ENCODE peak calls at places on chromosomes 13 and 19, in eight cellular contexts. N is heart left ventricle, X is endothelial cell of umbilical vein, Y is A549, O is thyroid gland, T is body of pancreas, P is IMR-90, K is stomach. L is an unnamed sample.

GRCh38 chr13:25833761-25834160 is 218.1 kb downstream of the SHISA2 start:
- DNase-seq in N (no peak), X (no peak), Y (no peak), O (no peak), T (no peak), P (no peak), K (no peak), L (no peak)

GRCh38 chr19:28217064-28217463 is 995.9 kb downstream of the UQCRFS1 start:
- DNase-seq in N (no peak), X (no peak), Y (no peak), O (no peak), T (no peak), P (no peak), K (no peak), L (no peak)

GRCh38 chr19:45097450-45097775 is 4.4 kb downstream of the PPP1R37 start:
- DNase-seq in N (no peak), X (no peak), Y (no peak), O (no peak), T (no peak), P (no peak), K (no peak), L (no peak)

GRCh38 chr13:74210693-74211393 is 76.6 kb upstream of the KLF12 start:
- DNase-seq in N (no peak), X (peak; percentile 43), Y (no peak), O (no peak), T (no peak), P (peak; percentile 98), K (peak; percentile 68), L (no peak)

GRCh38 chr19:16888629-16889371 is at the start of gene F2RL3:
- DNase-seq in N (peak; percentile 70), X (peak; percentile 73), Y (no peak), O (peak; percentile 43), T (no peak), P (peak; percentile 22), K (peak; percentile 38), L (peak; percentile 70)

GRCh38 chr19:47598407-47599349 is 10.3 kb upstream of the BICRA start:
- DNase-seq in N (peak; percentile 43), X (peak; percentile 86), Y (peak; percentile 98), O (peak; percentile 49), T (peak; percentile 26), P (peak; percentile 96), K (peak; percentile 41), L (peak; percentile 87)

GRCh38 chr13:113928701-113929627 is 44.9 kb downstream of the C13orf46 start:
- DNase-seq in N (peak; percentile 88), X (no peak), Y (no peak), O (peak; percentile 92), T (peak; percentile 71), P (peak; percentile 69), K (peak; percentile 87), L (peak; percentile 94)

GRCh38 chr13:51532736-51533197 is 51.5 kb upstream of the WDFY2 start:
- DNase-seq in N (no peak), X (no peak), Y (no peak), O (no peak), T (no peak), P (no peak), K (no peak), L (no peak)

GRCh38 chr19:40717880-40718773 is 1.2 kb downstream of the ITPKC start:
- DNase-seq in N (no peak), X (peak; percentile 18), Y (peak; percentile 40), O (peak; percentile 39), T (peak; percentile 46), P (peak; percentile 15), K (no peak), L (peak; percentile 51)

GRCh38 chr13:113862766-113863510 is 938 bp downstream of the GAS6 start:
- DNase-seq in N (peak; percentile 81), X (peak; percentile 30), Y (peak; percentile 32), O (peak; percentile 74), T (peak; percentile 53), P (no peak), K (peak; percentile 77), L (peak; percentile 59)

GRCh38 chr13:61192826-61193225 is 222.8 kb downstream of the PCDH20 start:
- DNase-seq in N (no peak), X (no peak), Y (no peak), O (no peak), T (no peak), P (no peak), K (no peak), L (no peak)

GRCh38 chr13:95496485-95496884 is 56.0 kb upstream of the CLDN10 start:
- DNase-seq in N (no peak), X (no peak), Y (no peak), O (no peak), T (no peak), P (no peak), K (no peak), L (no peak)

DNA sequence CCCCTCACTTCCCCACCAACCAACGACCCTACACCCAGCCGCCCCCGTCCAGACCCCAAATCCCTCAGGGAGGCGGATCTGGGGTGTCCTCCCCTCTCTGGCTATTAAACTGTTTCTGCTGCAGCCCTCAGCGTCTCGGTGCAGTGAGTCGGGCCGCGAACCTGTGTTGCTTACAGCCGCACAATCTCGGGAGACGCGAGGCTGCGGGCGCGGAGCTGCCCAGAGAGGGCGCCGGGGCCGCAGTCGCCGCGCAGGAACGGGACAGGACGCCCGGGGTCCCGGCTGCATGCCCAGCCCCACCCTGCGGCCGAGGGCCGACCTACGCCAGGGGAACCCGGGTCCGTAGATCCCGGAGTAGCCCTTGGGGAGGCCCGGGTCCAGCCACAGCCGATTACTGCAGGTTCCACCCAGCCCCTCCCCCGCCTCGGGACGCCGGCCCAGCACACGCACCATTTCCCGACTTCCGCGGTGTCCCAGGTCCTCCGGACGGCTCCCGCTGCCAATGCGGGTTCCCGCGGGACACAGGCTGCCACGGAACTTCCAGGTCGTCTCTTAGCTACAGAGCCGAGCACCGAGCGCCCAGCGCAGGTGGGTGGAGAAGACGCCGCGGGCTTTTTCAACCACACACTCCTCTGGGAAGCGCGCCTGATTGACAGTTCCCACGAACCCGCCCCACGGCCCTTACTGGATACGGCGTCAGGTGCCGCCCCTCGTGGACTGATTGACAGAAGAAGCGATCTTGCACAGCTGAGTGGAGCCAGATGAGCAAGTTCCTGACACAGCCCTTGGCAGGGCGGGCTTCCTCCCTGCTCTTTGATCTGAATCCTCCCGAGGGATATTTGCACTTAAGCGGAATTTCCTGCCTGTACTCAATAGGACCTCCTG is at the start of gene ZNF799:
- DNase-seq in N (peak; percentile 98), X (peak; percentile 97), Y (peak; percentile 51), O (peak; percentile 100), T (peak; percentile 96), P (peak; percentile 95), K (peak; percentile 99), L (peak; percentile 96)
- TF ChIP-seq POLR2A in N (no peak), X (no peak), Y (peak; percentile 19), O (no peak), T (peak; percentile 73), P (no peak), K (no peak), L (peak; percentile 60)

GRCh38 chr13:97263160-97263559 is 41.0 kb downstream of the MBNL2 start:
- DNase-seq in N (no peak), X (no peak), Y (no peak), O (no peak), T (no peak), P (no peak), K (no peak), L (no peak)
- H3K4me1 ChIP-seq in N (peaks cover 92% of the 10 kb centered on the region), X (peaks cover 77% of the 10 kb centered on the region), Y (peaks cover 71% of the 10 kb centered on the region), O (peaks cover 29% of the 10 kb centered on the region), T (peaks cover 61% of the 10 kb centered on the region), P (peaks cover 47% of the 10 kb centered on the region), K (peaks cover 50% of the 10 kb centered on the region), L (peaks cover 5% of the 10 kb centered on the region)

DNA sequence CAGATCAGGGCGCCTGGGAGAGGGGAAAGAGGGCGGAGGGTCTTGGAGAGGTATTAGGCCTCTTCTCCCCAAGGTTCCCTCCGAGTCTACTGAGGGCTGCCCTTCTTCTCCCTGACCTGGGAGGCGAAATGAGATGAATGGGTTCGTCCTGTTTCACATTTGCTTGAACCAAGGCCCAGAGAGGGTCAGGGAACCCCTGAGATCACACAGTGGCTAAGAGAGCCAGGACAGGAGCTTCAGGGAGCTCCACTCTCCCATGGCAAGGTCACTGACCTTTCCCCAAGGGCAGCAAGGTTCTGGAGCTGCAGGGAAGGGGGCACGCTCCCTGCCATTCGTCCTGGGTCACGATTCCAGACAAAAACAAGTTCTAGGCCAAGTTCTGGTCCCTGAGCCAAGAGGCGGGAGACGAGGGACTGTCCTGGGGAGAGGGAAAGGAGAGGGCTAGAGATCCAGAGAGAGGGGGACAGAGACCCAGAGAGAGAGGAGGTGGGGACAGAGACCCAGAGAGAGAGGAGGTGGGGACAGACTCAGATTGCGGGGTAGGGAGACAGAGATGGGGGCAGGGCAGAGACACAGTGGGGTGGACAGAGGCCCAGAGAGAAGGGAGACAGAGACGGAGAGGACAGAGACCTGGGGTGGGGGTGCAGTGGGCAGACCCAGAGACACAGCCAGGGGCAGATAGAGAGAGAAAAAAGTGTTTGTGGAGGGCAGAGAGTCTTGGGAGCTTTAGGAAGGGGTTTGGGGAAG is 541 bp downstream of the ASPDH start:
- DNase-seq in N (no peak), X (no peak), Y (no peak), O (no peak), T (no peak), P (no peak), K (no peak), L (no peak)
- H3K9me3 ChIP-seq in N (no peaks in the 10 kb centered on the region), X (no peaks in the 10 kb centered on the region), Y (no peaks in the 10 kb centered on the region), O (no peaks in the 10 kb centered on the region), T (no peaks in the 10 kb centered on the region), P (no peaks in the 10 kb centered on the region), K (no peaks in the 10 kb centered on the region), L (no peaks in the 10 kb centered on the region)

GRCh38 chr19:43950834-43951626 is at the start of gene ZNF221:
- DNase-seq in N (peak; percentile 91), X (peak; percentile 98), Y (peak; percentile 98), O (peak; percentile 91), T (peak; percentile 88), P (peak; percentile 99), K (peak; percentile 90), L (peak; percentile 93)
- TF ChIP-seq POLR2A in N (no peak), X (no peak), Y (no peak), O (no peak), T (peak; percentile 30), P (no peak), K (no peak), L (no peak)

DNA sequence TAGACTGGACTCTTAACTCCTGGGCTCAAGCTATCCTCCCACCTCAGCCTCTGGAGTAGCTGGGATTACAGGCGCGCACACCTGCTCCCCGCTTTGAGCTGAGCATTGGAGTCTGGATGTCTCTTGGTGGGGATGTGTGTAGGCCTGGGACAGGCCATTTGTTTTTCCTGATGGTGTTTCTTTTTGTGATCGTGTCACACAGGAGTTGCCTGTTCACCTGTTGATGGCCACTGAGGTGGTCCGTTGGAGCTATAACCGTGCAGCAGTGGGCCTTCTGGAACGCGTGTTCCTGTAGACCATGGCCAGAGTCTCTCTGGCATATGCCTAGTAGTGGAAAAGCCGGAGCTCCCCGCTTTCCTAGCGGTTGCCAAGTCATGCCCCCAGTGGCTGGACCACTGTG is 3.5 kb downstream of the PAK4 start:
- DNase-seq in N (no peak), X (no peak), Y (no peak), O (no peak), T (no peak), P (no peak), K (no peak), L (no peak)
- H3K4me1 ChIP-seq in N (peaks cover 85% of the 10 kb centered on the region), X (peaks cover 37% of the 10 kb centered on the region), Y (peaks cover 47% of the 10 kb centered on the region), O (peaks cover 63% of the 10 kb centered on the region), T (peaks cover 68% of the 10 kb centered on the region), P (peaks cover 10% of the 10 kb centered on the region), K (peaks cover 67% of the 10 kb centered on the region), L (peaks cover 22% of the 10 kb centered on the region)